ENCODE peak calls at places on chromosomes 12 and 14, in eight cellular contexts. R, Z, J, N, L, X, M and A are unnamed samples.

GRCh38 chr14:46368275-46368674 is 283.3 kb downstream of the RPL10L start:
- DNase-seq in M (no peak), L (no peak), X (no peak), Z (no peak), R (no peak), N (no peak), J (no peak), A (no peak)

GRCh38 chr12:62653740-62654139 is 187.1 kb downstream of the MON2 start:
- DNase-seq in N (no peak), Z (peak), X (no peak), R (no peak), J (no peak), L (no peak), M (no peak), A (no peak)

GRCh38 chr14:106201376-106201775 is 675.0 kb downstream of the TMEM121 start:
- DNase-seq in X (no peak), J (no peak), Z (no peak), M (no peak), N (no peak), R (no peak), L (no peak), A (no peak)

GRCh38 chr12:27300251-27300650 is 32.4 kb upstream of the BMAL2 start:
- DNase-seq in L (no peak), R (no peak), M (no peak), N (no peak), X (no peak), Z (no peak), J (no peak), A (no peak)

GRCh38 chr14:97336816-97337215 is 539.6 kb downstream of the VRK1 start:
- DNase-seq in N (no peak), M (no peak), X (no peak), J (no peak), L (no peak), R (no peak), Z (no peak), A (no peak)

GRCh38 chr12:113081785-113082296 is 25.3 kb downstream of the DTX1 start:
- DNase-seq in R (no peak), J (no peak), L (no peak), N (no peak), X (no peak), M (no peak), Z (no peak), A (no peak)

GRCh38 chr12:48998497-48999353 is 450 bp downstream of the DDN start:
- DNase-seq in M (no peak), J (no peak), Z (no peak), L (no peak), X (peak), R (no peak), N (no peak), A (no peak)

GRCh38 chr12:6960291-6961277 is 9.4 kb downstream of the PTPN6 start:
- DNase-seq in J (no peak), X (peak), R (no peak), M (no peak), N (no peak), Z (no peak), L (no peak), A (no peak)

GRCh38 chr12:32305163-32305562 is 94.2 kb upstream of the FGD4 start:
- DNase-seq in R (no peak), J (no peak), N (no peak), X (peak), Z (no peak), M (no peak), L (no peak), A (no peak)

GRCh38 chr12:111180830-111181726 is 187.8 kb downstream of the PHETA1 start:
- DNase-seq in L (peak), J (no peak), N (no peak), M (no peak), R (no peak), X (peak), Z (no peak), A (no peak)

GRCh38 chr12:113244015-113244983 is 23.0 kb downstream of the TPCN1 start:
- DNase-seq in X (no peak), J (no peak), Z (no peak), L (peak), N (no peak), R (peak), M (no peak), A (no peak)

GRCh38 chr12:107519906-107520859 is 165.4 kb upstream of the PWP1 start:
- DNase-seq in R (no peak), M (no peak), X (no peak), L (no peak), N (no peak), Z (no peak), J (no peak), A (no peak)

GRCh38 chr14:65412189-65412846 is at the start of gene FUT8:
- DNase-seq in L (peak), M (peak), R (peak), J (peak), X (peak), N (peak), Z (peak), A (peak)

GRCh38 chr12:74105434-74105833 is 432.2 kb upstream of the ATXN7L3B start:
- DNase-seq in J (no peak), M (no peak), R (no peak), L (no peak), Z (no peak), X (no peak), N (no peak), A (no peak)

GRCh38 chr12:82817368-82817767 is 130.7 kb downstream of the TMTC2 start:
- DNase-seq in N (no peak), Z (no peak), L (no peak), R (no peak), X (peak), M (no peak), J (no peak), A (no peak)

GRCh38 chr14:81363746-81364400 is 36.3 kb downstream of the STON2 start:
- DNase-seq in Z (no peak), J (no peak), X (peak), L (no peak), R (peak), N (no peak), M (no peak), A (no peak)